ENCODE peak calls at places on chromosomes 6 and 20, in eight cellular contexts. Q, W, E, M, Y, L, A and U are unnamed samples.

GRCh38 chr20:43767686-43768474 is 41.1 kb upstream of the GTSF1L start:
- DNase-seq in Q (no peak), W (no peak), E (no peak), M (no peak), Y (no peak), L (no peak), A (no peak), U (no peak)

GRCh38 chr6:119043265-119043664 is 35.2 kb downstream of the FAM184A start:
- DNase-seq in Q (no peak), W (no peak), E (no peak), M (no peak), Y (no peak), L (no peak), A (no peak), U (no peak)

GRCh38 chr6:45483501-45483900 is 105.8 kb upstream of the SUPT3H start:
- DNase-seq in Q (no peak), W (no peak), E (no peak), M (no peak), Y (no peak), L (no peak), A (no peak), U (no peak)

GRCh38 chr20:645318-646106 is 7.5 kb downstream of the SRXN1 start:
- DNase-seq in Q (peak), W (peak), E (peak), M (peak), Y (peak), L (peak), A (peak), U (peak)

GRCh38 chr6:26272171-26272631 is 92.8 kb upstream of the BTN3A2 start:
- DNase-seq in Q (peak), W (no peak), E (no peak), M (no peak), Y (peak), L (peak), A (no peak), U (no peak)

GRCh38 chr6:11389977-11390376 is 147.6 kb upstream of the TMEM170B start:
- DNase-seq in Q (no peak), W (no peak), E (peak), M (no peak), Y (no peak), L (no peak), A (no peak), U (peak)

GRCh38 chr6:89145461-89145961 is 344 bp upstream of the PM20D2 start:
- DNase-seq in Q (peak), W (no peak), E (no peak), M (no peak), Y (no peak), L (peak), A (no peak), U (no peak)

GRCh38 chr6:34412643-34413214 is 13.1 kb downstream of the RPS10 start:
- DNase-seq in Q (no peak), W (no peak), E (no peak), M (no peak), Y (no peak), L (no peak), A (no peak), U (no peak)

GRCh38 chr6:43938178-43939101 is 168.4 kb downstream of the VEGFA start:
- DNase-seq in Q (no peak), W (no peak), E (no peak), M (no peak), Y (no peak), L (no peak), A (no peak), U (no peak)

GRCh38 chr6:13813011-13813410 is 1.3 kb downstream of the MCUR1 start:
- DNase-seq in Q (no peak), W (no peak), E (no peak), M (no peak), Y (no peak), L (no peak), A (no peak), U (no peak)

GRCh38 chr20:61120595-61121515 is 131.2 kb upstream of the CDH4 start:
- DNase-seq in Q (no peak), W (peak), E (no peak), M (no peak), Y (no peak), L (peak), A (peak), U (peak)

GRCh38 chr6:97068211-97068610 is 143.7 kb downstream of the KLHL32 start:
- DNase-seq in Q (no peak), W (no peak), E (peak), M (peak), Y (no peak), L (no peak), A (peak), U (no peak)

GRCh38 chr20:19783966-19784401 is 25.9 kb downstream of the RIN2 start:
- DNase-seq in Q (no peak), W (no peak), E (peak), M (peak), Y (no peak), L (no peak), A (peak), U (no peak)

GRCh38 chr20:35572838-35573237 is 31.0 kb downstream of the ERGIC3 start:
- DNase-seq in Q (no peak), W (no peak), E (no peak), M (no peak), Y (no peak), L (no peak), A (no peak), U (no peak)

GRCh38 chr6:84362180-84362821 is 134.9 kb upstream of the CEP162 start:
- DNase-seq in Q (no peak), W (no peak), E (no peak), M (no peak), Y (no peak), L (no peak), A (no peak), U (no peak)

GRCh38 chr6:142112451-142113061 is 20.2 kb upstream of the GJE1 start:
- DNase-seq in Q (peak), W (peak), E (peak), M (peak), Y (peak), L (peak), A (peak), U (peak)